ENCODE peak calls at places on chromosomes 1 and 21, in ten cellular contexts. C is RPMI8226; I is fibroblast of the aortic adventitia; T is activated naive CD8-positive, alpha-beta T cell treated with anti-CD3 and anti-CD28 coated beads, Interleukin-2, amount 50 U/mL, for 24 hours; E is colonic mucosa; L is small intestine; Z is NCI-H510A; Y is immature natural killer cell; N is NCI-H187; B is NCI-H1105. O is an unnamed sample.
A peak's percentile ranks its signal among the peaks of the same experiment; 100 is the strongest.

GRCh38 chr1:77164434-77164944 is 54.7 kb downstream of the PIGK start:
- DNase-seq in C (no peak), I (no peak), T (no peak), E (no peak), L (no peak), Z (no peak), Y (no peak), N (no peak), B (no peak), O (no peak)

GRCh38 chr1:65002508-65003315 is 36.4 kb upstream of the JAK1 start:
- DNase-seq in C (peak; percentile 76), I (peak; percentile 91), T (peak; percentile 78), E (peak; percentile 71), L (peak; percentile 52), Z (peak; percentile 55), Y (peak; percentile 91), N (no peak), B (peak; percentile 43), O (peak; percentile 73)

GRCh38 chr1:94698341-94698740 is 121.8 kb upstream of the SLC44A3 start:
- DNase-seq in C (no peak), I (no peak), T (no peak), E (no peak), L (no peak), Z (no peak), Y (no peak), N (no peak), B (no peak), O (no peak)

GRCh38 chr1:104056786-104057185 is 307.1 kb downstream of the AMY1C start:
- DNase-seq in C (no peak), I (no peak), T (no peak), E (no peak), L (no peak), Z (no peak), Y (no peak), N (no peak), B (no peak), O (no peak)

GRCh38 chr1:196734460-196734859 is 40.2 kb upstream of the CFHR3 start:
- DNase-seq in C (no peak), I (no peak), T (no peak), E (no peak), L (no peak), Z (no peak), Y (no peak), N (no peak), B (no peak), O (no peak)

GRCh38 chr1:239891621-239892358 is 199.9 kb upstream of the FMN2 start:
- DNase-seq in C (no peak), I (no peak), T (no peak), E (no peak), L (peak; percentile 39), Z (no peak), Y (no peak), N (no peak), B (no peak), O (no peak)

GRCh38 chr1:92481598-92482403 is 4.9 kb downstream of the GFI1 start:
- DNase-seq in C (no peak), I (peak; percentile 24), T (no peak), E (peak; percentile 21), L (no peak), Z (no peak), Y (peak; percentile 15), N (no peak), B (no peak), O (peak; percentile 16)

GRCh38 chr21:38849776-38850175 is 44.0 kb downstream of the ETS2 start:
- DNase-seq in C (no peak), I (no peak), T (no peak), E (peak; percentile 10), L (no peak), Z (no peak), Y (no peak), N (no peak), B (no peak), O (no peak)

GRCh38 chr1:245051349-245052221 is 103.2 kb upstream of the KIF26B start:
- DNase-seq in C (no peak), I (peak; percentile 53), T (peak; percentile 12), E (no peak), L (peak; percentile 55), Z (no peak), Y (peak; percentile 6), N (no peak), B (no peak), O (no peak)